ENCODE peak calls at places on chromosome 21, in four cellular contexts. One of them, this sample, is unnamed.

GRCh38 chr21:16563111-16563510 is 833.3 kb downstream of the USP25 start:
- DNase-seq in HepG2: no peak
- DNase-seq in H1: no peak
- DNase-seq in GM12878: no peak
- DNase-seq in this sample: no peak

GRCh38 chr21:16116798-16117197 is 387.0 kb downstream of the USP25 start:
- DNase-seq in H1: no peak
- DNase-seq in GM12878: no peak
- DNase-seq in HepG2: no peak
- DNase-seq in this sample: no peak

GRCh38 chr21:19999369-20000272 is 998.6 kb upstream of the NCAM2 start:
- DNase-seq in GM12878: no peak
- DNase-seq in H1: no peak
- DNase-seq in HepG2: no peak
- DNase-seq in this sample: no peak

GRCh38 chr21:45163413-45164123 is 89.2 kb downstream of the ADARB1 start:
- DNase-seq in H1: no peak
- DNase-seq in HepG2: no peak
- DNase-seq in GM12878: no peak
- DNase-seq in this sample: no peak

GRCh38 chr21:44995257-44995941 is 55.6 kb downstream of the SLX9 start:
- DNase-seq in HepG2: no peak
- DNase-seq in GM12878: no peak
- DNase-seq in H1: no peak
- DNase-seq in this sample: no peak

GRCh38 chr21:45265721-45266517 is 21.8 kb downstream of the POFUT2 start:
- DNase-seq in GM12878: no peak
- DNase-seq in HepG2: no peak
- DNase-seq in H1: no peak
- DNase-seq in this sample: no peak

GRCh38 chr21:14880922-14881321 is 183.9 kb downstream of the NRIP1 start:
- DNase-seq in HepG2: no peak
- DNase-seq in H1: no peak
- DNase-seq in GM12878: no peak
- DNase-seq in this sample: no peak

GRCh38 chr21:15856813-15857212 is 127.0 kb downstream of the USP25 start:
- DNase-seq in H1: no peak
- DNase-seq in HepG2: no peak
- DNase-seq in GM12878: no peak
- DNase-seq in this sample: no peak

GRCh38 chr21:44395260-44395659 is 41.8 kb downstream of the TRPM2 start:
- DNase-seq in H1: no peak
- DNase-seq in GM12878: no peak
- DNase-seq in HepG2: no peak
- DNase-seq in this sample: no peak

GRCh38 chr21:14560139-14560538 is 14.0 kb upstream of the SAMSN1 start:
- DNase-seq in GM12878: no peak
- DNase-seq in HepG2: no peak
- DNase-seq in H1: no peak
- DNase-seq in this sample: no peak

GRCh38 chr21:43338951-43339350 is 88.0 kb downstream of the SIK1 start:
- DNase-seq in GM12878: no peak
- DNase-seq in H1: no peak
- DNase-seq in HepG2: no peak
- DNase-seq in this sample: no peak

GRCh38 chr21:43372663-43373386 is 54.1 kb downstream of the SIK1 start:
- DNase-seq in H1: no peak
- DNase-seq in GM12878: no peak
- DNase-seq in HepG2: no peak
- DNase-seq in this sample: no peak

GRCh38 chr21:46439906-46440305 is 18.8 kb upstream of the DIP2A start:
- DNase-seq in H1: no peak
- DNase-seq in HepG2: no peak
- DNase-seq in GM12878: no peak
- DNase-seq in this sample: no peak

GRCh38 chr21:42002421-42002958 is 7.7 kb downstream of the ZBTB21 start:
- DNase-seq in GM12878: peak; percentile 86
- DNase-seq in HepG2: no peak
- DNase-seq in H1: no peak
- DNase-seq in this sample: no peak
- TF ChIP-seq RAD21 in GM12878: no peak
- TF ChIP-seq RAD21 in HepG2: no peak
- TF ChIP-seq RAD21 in H1: no peak
- TF ChIP-seq RAD21 in this sample: no peak

GRCh38 chr21:27143476-27143875 is 176.6 kb upstream of the ADAMTS5 start:
- DNase-seq in HepG2: no peak
- DNase-seq in GM12878: no peak
- DNase-seq in H1: no peak
- DNase-seq in this sample: no peak
- TF ChIP-seq SRF in HepG2: no peak
- TF ChIP-seq SRF in GM12878: no peak
- TF ChIP-seq SRF in H1: no peak
- TF ChIP-seq SRF in this sample: no peak

GRCh38 chr21:35796834-35797233 is 263.5 kb downstream of the SETD4 start:
- DNase-seq in H1: no peak
- DNase-seq in GM12878: no peak
- DNase-seq in HepG2: no peak
- DNase-seq in this sample: no peak

GRCh38 chr21:35801388-35801787 is 258.9 kb downstream of the SETD4 start:
- DNase-seq in H1: no peak
- DNase-seq in GM12878: no peak
- DNase-seq in HepG2: no peak
- DNase-seq in this sample: no peak
- TF ChIP-seq RAD21 in H1: no peak
- TF ChIP-seq RAD21 in GM12878: no peak
- TF ChIP-seq RAD21 in HepG2: no peak
- TF ChIP-seq RAD21 in this sample: no peak

GRCh38 chr21:33185852-33186251 is 43.9 kb upstream of the IFNAR2 start:
- DNase-seq in HepG2: no peak
- DNase-seq in H1: no peak
- DNase-seq in GM12878: no peak
- DNase-seq in this sample: no peak

GRCh38 chr21:33189845-33190244 is 39.9 kb upstream of the IFNAR2 start:
- DNase-seq in HepG2: no peak
- DNase-seq in GM12878: no peak
- DNase-seq in H1: no peak
- DNase-seq in this sample: no peak

GRCh38 chr21:33189237-33189636 is 40.5 kb upstream of the IFNAR2 start:
- DNase-seq in GM12878: no peak
- DNase-seq in H1: no peak
- DNase-seq in HepG2: no peak
- DNase-seq in this sample: no peak
- TF ChIP-seq SRF in GM12878: no peak
- TF ChIP-seq SRF in H1: no peak
- TF ChIP-seq SRF in HepG2: no peak
- TF ChIP-seq SRF in this sample: no peak

GRCh38 chr21:34959607-34960006 is 89.5 kb downstream of the RUNX1 start:
- DNase-seq in GM12878: no peak
- DNase-seq in HepG2: no peak
- DNase-seq in H1: no peak
- DNase-seq in this sample: no peak

GRCh38 chr21:34965200-34966174 is 83.6 kb downstream of the RUNX1 start:
- DNase-seq in HepG2: peak; percentile 72
- DNase-seq in H1: no peak
- DNase-seq in GM12878: no peak
- DNase-seq in this sample: no peak

GRCh38 chr21:34960672-34961071 is 88.4 kb downstream of the RUNX1 start:
- DNase-seq in GM12878: no peak
- DNase-seq in HepG2: no peak
- DNase-seq in H1: no peak
- DNase-seq in this sample: no peak

GRCh38 chr21:34962136-34962535 is 87.0 kb downstream of the RUNX1 start:
- DNase-seq in GM12878: no peak
- DNase-seq in HepG2: no peak
- DNase-seq in H1: no peak
- DNase-seq in this sample: no peak

DNA sequence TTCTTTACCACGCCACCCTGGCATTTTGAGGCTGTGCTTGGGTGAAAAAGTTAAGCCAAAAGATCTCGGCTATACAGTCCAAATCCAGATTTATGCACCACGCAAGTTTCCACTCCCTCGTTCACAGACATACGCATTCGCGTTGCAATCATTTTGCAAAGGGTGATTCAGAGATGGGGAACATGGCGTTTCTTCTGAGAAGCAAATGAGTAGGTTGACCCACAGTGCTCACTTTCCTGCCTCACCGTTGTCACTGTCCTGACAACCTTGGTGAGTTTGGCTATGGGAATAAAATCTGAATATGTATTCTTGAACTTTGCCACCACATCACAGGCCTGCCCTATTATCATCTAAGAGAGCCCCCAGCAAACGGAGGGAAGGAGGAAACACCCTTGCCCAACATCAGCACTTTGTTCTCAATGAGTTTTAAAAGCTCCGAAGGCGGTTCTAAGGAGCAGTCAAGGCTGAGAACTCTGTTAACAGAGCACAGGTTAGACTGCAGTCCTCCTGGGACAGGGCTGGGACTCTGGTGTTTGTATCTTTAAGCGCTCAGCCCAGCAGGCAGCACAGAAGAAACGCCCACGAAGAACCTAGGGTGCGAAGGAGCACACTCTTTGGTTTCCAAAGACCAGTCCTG is 86.4 kb downstream of the RUNX1 start:
- DNase-seq in HepG2: no peak
- DNase-seq in GM12878: no peak
- DNase-seq in H1: no peak
- DNase-seq in this sample: no peak
- TF ChIP-seq RAD21 in HepG2: no peak
- TF ChIP-seq RAD21 in GM12878: no peak
- TF ChIP-seq RAD21 in H1: no peak
- TF ChIP-seq RAD21 in this sample: no peak

DNA sequence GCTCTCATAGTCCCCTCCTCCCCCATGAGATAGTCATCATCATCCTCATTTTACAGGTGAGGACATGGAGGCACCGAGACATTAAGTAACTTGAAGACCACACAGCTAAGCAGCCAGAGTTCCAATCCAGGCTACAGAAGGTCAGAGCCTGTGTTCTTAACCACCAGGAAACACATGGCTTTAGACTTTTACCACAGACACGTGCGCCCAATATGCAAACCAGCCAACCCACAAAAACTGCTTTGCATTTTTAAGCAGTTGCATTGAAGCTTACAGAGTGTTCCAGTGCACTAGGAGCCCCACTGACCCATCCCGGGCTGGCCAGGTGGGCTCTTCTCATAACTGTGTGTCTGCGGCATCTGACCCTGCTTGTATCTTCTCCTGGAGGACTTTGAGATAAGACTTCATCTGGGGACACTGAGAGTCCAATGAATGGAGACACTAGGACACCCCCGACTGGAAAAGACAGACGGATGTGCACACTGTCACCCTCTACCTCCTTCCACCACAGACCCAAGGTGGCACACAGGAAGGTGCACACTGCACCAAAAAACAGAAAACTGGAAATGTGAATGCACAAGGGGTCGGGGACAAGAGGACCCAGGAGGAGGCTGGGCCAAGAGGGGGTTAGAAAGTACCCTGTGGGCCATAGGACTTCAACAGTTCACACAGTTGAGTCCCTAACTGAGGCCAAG is 56.4 kb downstream of the ETS2 start:
- DNase-seq in HepG2: no peak
- DNase-seq in H1: no peak
- DNase-seq in GM12878: peak; percentile 5
- DNase-seq in this sample: no peak
- TF ChIP-seq SRF in HepG2: no peak
- TF ChIP-seq SRF in H1: no peak
- TF ChIP-seq SRF in GM12878: no peak
- TF ChIP-seq SRF in this sample: no peak

GRCh38 chr21:37032877-37033471 is 26.5 kb downstream of the RIPPLY3 start:
- DNase-seq in GM12878: no peak
- DNase-seq in HepG2: no peak
- DNase-seq in H1: no peak
- DNase-seq in this sample: peak; percentile 51
- TF ChIP-seq RAD21 in GM12878: no peak
- TF ChIP-seq RAD21 in HepG2: no peak
- TF ChIP-seq RAD21 in H1: no peak
- TF ChIP-seq RAD21 in this sample: no peak

This sample was measured in HCT116.